ENCODE peak calls at places on chromosomes 1 and 21, in five cellular contexts. C is GM12878, T is HCT116, U is K562, H is HepG2. O is an unnamed sample.

GRCh38 chr1:165235158-165235776 is 121.2 kb downstream of the LMX1A start:
- DNase-seq in H (no peak), U (no peak), C (no peak), T (no peak), O (peak)

GRCh38 chr1:157312270-157312812 is 174.1 kb upstream of the ETV3 start:
- DNase-seq in H (no peak), U (peak), T (no peak), C (no peak), O (no peak)

GRCh38 chr1:178371236-178371635 is 125.5 kb downstream of the CLEC20A start:
- DNase-seq in T (no peak), C (no peak), H (no peak), U (no peak), O (no peak)

GRCh38 chr1:151124763-151125403 is 21.5 kb downstream of the SEMA6C start:
- DNase-seq in H (peak), C (no peak), T (no peak), U (peak), O (no peak)

GRCh38 chr1:67883069-67883468 is 49.8 kb upstream of the GNG12 start:
- DNase-seq in T (peak), H (no peak), C (no peak), U (no peak), O (no peak)

GRCh38 chr1:168360151-168360550 is 79.5 kb downstream of the TBX19 start:
- DNase-seq in H (no peak), C (no peak), T (no peak), U (no peak), O (no peak)

GRCh38 chr1:100671604-100672003 is 47.9 kb upstream of the VCAM1 start:
- DNase-seq in U (no peak), H (no peak), T (no peak), C (no peak), O (no peak)

GRCh38 chr1:21520899-21521716 is 11.9 kb downstream of the ALPL start:
- DNase-seq in H (no peak), C (no peak), U (no peak), T (no peak), O (no peak)

GRCh38 chr1:185674201-185674600 is 60.0 kb upstream of the HMCN1 start:
- DNase-seq in U (no peak), T (no peak), H (peak), C (no peak), O (no peak)

GRCh38 chr1:22702255-22702654 is 8.4 kb upstream of the EPHB2 start:
- DNase-seq in C (no peak), T (no peak), U (no peak), H (peak), O (no peak)

GRCh38 chr1:204357551-204357950 is 2.2 kb downstream of the PLEKHA6 start:
- DNase-seq in U (peak), H (no peak), T (no peak), C (no peak), O (peak)

GRCh38 chr21:32578107-32578691 is 7.1 kb downstream of the TCP10L start:
- DNase-seq in T (peak), U (peak), H (no peak), C (no peak), O (peak)

GRCh38 chr1:61149010-61149860 is 66.9 kb downstream of the NFIA start:
- DNase-seq in T (no peak), H (no peak), C (no peak), U (no peak), O (no peak)

GRCh38 chr1:202010042-202011015 is at the start of gene ELF3:
- DNase-seq in H (peak), U (no peak), C (peak), T (peak), O (no peak)

GRCh38 chr1:106937104-106937503 is 119.4 kb upstream of the PRMT6 start:
- DNase-seq in U (no peak), T (no peak), C (no peak), H (no peak), O (no peak)

GRCh38 chr1:21337931-21338567 is 47.8 kb upstream of the ECE1 start:
- DNase-seq in U (no peak), C (no peak), H (no peak), T (no peak), O (no peak)

GRCh38 chr1:212555426-212555825 is 53.1 kb upstream of the ATF3 start:
- DNase-seq in H (no peak), C (no peak), T (no peak), U (no peak), O (no peak)

GRCh38 chr1:191405417-191405816 is 752.8 kb upstream of the RGS18 start:
- DNase-seq in T (no peak), C (no peak), U (no peak), H (no peak), O (no peak)

GRCh38 chr1:15454256-15454655 is 2.3 kb upstream of the CELA2A start:
- DNase-seq in T (no peak), C (no peak), H (no peak), U (no peak), O (no peak)

GRCh38 chr1:15089244-15089992 is 64.1 kb upstream of the TMEM51 start:
- DNase-seq in U (no peak), H (no peak), T (no peak), C (no peak), O (no peak)

GRCh38 chr21:34352556-34352955 is 11.2 kb upstream of the KCNE2 start:
- DNase-seq in C (no peak), H (no peak), U (no peak), T (no peak), O (no peak)

GRCh38 chr1:112702420-112703261 is 4.3 kb downstream of the RHOC start:
- DNase-seq in T (no peak), C (no peak), U (no peak), H (no peak), O (no peak)

GRCh38 chr1:170768929-170769328 is 105.0 kb downstream of the PRRX1 start:
- DNase-seq in T (no peak), H (no peak), U (no peak), C (no peak), O (no peak)

GRCh38 chr1:16352842-16353535 is 709 bp upstream of the FBXO42 start:
- DNase-seq in U (no peak), T (no peak), C (peak), H (no peak), O (no peak)

GRCh38 chr1:213790565-213790964 is 197.2 kb upstream of the PROX1 start:
- DNase-seq in H (peak), C (no peak), T (no peak), U (no peak), O (no peak)

GRCh38 chr1:11806307-11806936 is 431 bp downstream of the CLCN6 start:
- DNase-seq in H (no peak), C (no peak), T (no peak), U (peak), O (no peak)

GRCh38 chr1:53372501-53372951 is 44.7 kb upstream of the LRP8 start:
- DNase-seq in T (no peak), H (no peak), U (no peak), C (no peak), O (no peak)

GRCh38 chr1:213123532-213123931 is 72.5 kb downstream of the RPS6KC1 start:
- DNase-seq in T (peak), C (no peak), U (no peak), H (peak), O (no peak)

GRCh38 chr21:45947716-45948255 is 33.8 kb upstream of the COL6A1 start:
- DNase-seq in T (no peak), U (no peak), H (no peak), C (no peak), O (no peak)

GRCh38 chr1:2984399-2985061 is 36.7 kb upstream of the ACTRT2 start:
- DNase-seq in C (no peak), H (no peak), U (no peak), T (no peak), O (no peak)

GRCh38 chr1:203088441-203088840 is 2.6 kb upstream of the MYOG start:
- DNase-seq in T (no peak), H (no peak), U (no peak), C (no peak), O (no peak)

GRCh38 chr21:43203523-43204080 is 34.8 kb downstream of the CRYAA start:
- DNase-seq in T (no peak), C (no peak), U (no peak), H (no peak), O (no peak)

GRCh38 chr1:160192234-160192633 is 1.9 kb downstream of the CASQ1 start:
- DNase-seq in C (no peak), T (no peak), U (no peak), H (no peak), O (no peak)

GRCh38 chr1:67479146-67479891 is 49.1 kb upstream of the SERBP1 start:
- DNase-seq in H (no peak), U (peak), C (no peak), T (no peak), O (no peak)

GRCh38 chr1:90371106-90371813 is 345.8 kb downstream of the BARHL2 start:
- DNase-seq in T (no peak), C (no peak), H (no peak), U (no peak), O (no peak)

GRCh38 chr1:39431927-39432326 is 59.5 kb upstream of the BMP8A start:
- DNase-seq in U (no peak), H (no peak), T (no peak), C (no peak), O (no peak)

GRCh38 chr1:7703321-7704213 is 67.5 kb upstream of the VAMP3 start:
- DNase-seq in C (no peak), T (no peak), U (peak), H (no peak), O (peak)

GRCh38 chr1:170664828-170665617 is 1.1 kb downstream of the PRRX1 start:
- DNase-seq in T (no peak), H (no peak), C (no peak), U (no peak), O (peak)

DNA sequence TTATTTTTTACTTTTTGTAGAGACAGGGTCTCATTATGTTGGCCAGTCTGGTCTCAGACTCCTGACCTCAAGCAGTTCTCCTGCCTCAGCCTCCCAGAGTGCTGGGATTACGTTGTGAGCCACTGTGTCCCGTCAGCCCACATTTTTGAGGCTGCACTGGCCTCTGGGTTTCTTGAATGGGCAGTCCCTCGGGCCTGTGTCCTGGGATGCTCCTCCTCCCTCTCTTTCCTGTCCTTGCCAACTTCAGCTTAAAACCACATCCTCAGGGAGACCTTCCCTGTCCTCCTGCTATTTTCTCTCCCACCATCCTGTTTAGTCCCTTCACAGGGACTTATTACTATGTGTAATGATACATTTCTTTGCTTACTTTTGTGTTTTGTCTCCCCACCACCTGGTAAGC is 31.4 kb upstream of the LYST start:
- DNase-seq in U (no peak), H (no peak), T (no peak), C (no peak), O (no peak)
- TF ChIP-seq ZBTB33 in U (no peak), H (no peak), T (no peak), C (no peak), O (no peak)

DNA sequence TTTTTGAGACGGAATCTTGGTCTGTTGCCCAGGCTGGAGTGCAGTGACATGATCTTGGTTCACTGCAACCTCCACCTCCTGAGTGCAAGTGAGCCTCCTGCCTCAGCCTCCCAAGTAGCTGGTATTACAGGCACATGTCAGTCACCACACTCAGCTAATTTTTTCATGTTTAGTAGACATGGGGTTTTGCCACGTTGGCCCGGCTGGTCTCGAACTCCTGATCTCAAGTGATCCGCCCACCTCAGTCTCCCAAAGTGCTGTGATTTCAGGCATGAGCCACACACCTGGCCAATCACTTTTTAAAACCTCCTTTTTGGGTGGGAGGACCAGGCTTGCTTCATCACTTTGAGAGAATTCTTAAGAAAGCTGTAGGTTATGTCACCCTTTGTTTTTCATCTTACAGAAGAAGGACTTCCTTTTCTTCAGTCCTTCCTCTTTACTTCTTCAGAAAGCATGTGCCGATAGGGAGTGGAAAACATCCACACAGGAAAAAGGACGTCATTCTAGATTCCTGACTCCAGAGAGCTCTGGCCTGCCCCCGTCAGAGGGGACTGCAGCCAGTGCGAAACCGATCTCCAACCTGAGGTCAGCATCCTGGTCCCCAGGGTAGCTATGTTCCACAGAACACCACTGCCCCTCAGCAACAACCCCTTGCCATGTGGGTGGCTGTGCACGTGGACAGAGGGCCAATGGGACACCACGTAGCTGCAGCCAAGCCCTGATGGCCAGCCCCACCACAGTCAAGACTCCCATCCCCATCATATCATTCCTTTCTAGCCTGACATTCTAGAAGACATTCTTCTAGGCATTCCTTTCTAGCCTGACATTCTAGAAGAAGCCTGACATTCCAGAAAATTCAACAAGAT is 21.9 kb downstream of the NCF2 start:
- DNase-seq in U (no peak), H (no peak), T (no peak), C (no peak), O (no peak)
- TF ChIP-seq ZBTB33 in U (no peak), H (no peak), T (no peak), C (no peak), O (no peak)

DNA sequence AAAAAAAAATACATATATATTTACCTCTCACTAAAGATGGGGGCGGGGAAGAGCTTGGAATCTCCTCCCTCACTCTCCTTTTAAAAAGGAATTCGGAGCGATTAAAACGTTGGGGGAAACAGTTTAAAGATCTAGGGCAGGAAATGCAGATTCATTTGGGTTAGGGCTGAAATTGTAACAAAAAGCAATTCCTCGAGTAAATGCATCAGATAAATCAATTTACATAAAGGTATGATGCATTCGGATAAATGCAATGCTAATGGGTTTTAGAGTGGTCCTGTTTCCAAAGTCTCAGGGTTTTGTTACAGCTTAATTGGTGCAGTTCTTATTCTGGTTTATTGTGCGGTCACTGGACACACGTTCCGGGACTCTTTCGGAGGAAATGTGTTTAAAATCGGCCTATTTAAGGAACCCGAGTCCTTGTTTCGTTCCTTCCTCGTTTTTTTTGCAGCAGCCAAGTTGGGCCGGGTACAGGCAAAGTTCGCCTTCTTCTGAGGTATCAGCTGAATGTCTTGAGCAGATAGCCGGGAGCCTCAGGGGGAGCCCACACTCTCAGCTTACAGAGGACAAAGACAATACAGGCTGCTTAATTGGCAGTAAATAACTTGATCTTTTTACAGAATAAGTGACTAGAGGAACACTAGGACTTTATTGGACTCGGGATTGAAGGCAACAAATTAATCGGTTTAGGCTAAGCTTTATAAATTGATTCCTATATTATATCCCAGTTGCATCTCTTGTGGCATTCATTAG is 1.7 kb downstream of the LMO4 start:
- DNase-seq in H (no peak), T (no peak), U (no peak), C (no peak), O (no peak)
- TF ChIP-seq ZBTB33 in H (no peak), T (no peak), U (no peak), C (no peak), O (no peak)

GRCh38 chr1:199041173-199041914 is 402.5 kb downstream of the PTPRC start:
- DNase-seq in H (no peak), T (no peak), C (peak), U (no peak), O (no peak)
- TF ChIP-seq ZBTB33 in H (no peak), T (no peak), C (no peak), U (no peak), O (no peak)

GRCh38 chr1:161973924-161974845 is 49.5 kb downstream of the OLFML2B start:
- DNase-seq in U (no peak), H (no peak), T (no peak), C (no peak), O (no peak)
- TF ChIP-seq ZBTB33 in U (no peak), H (no peak), T (no peak), C (no peak), O (no peak)